ENCODE peak calls at places on chromosome 10, in nine cellular contexts. Z is CD4-positive, CD25-positive, alpha-beta regulatory T cell; L is ovary; T is BE2C; P is cardiac muscle cell; G is transverse colon; W is heart right ventricle; H is H7; K is psoas muscle. C is an unnamed sample.

GRCh38 chr10:109992485-109992884 is 15.3 kb upstream of the ADD3 start:
- DNase-seq in Z (no peak), L (no peak), T (no peak), P (peak; percentile 81), G (no peak), W (no peak), H (no peak), K (no peak), C (no peak)

GRCh38 chr10:110636932-110637557 is 7.1 kb upstream of the RBM20 start:
- DNase-seq in Z (no peak), L (no peak), T (peak; percentile 28), P (no peak), G (no peak), W (peak; percentile 75), H (peak; percentile 19), K (peak; percentile 74), C (no peak)

GRCh38 chr10:132010484-132010883 is 28.8 kb upstream of the BNIP3 start:
- DNase-seq in Z (no peak), L (no peak), T (no peak), P (no peak), G (no peak), W (no peak), H (no peak), K (no peak), C (no peak)

GRCh38 chr10:76127984-76128589 is 696.7 kb downstream of the LRMDA start:
- DNase-seq in Z (no peak), L (peak; percentile 60), T (no peak), P (peak; percentile 19), G (no peak), W (no peak), H (no peak), K (no peak), C (no peak)

GRCh38 chr10:114328278-114328812 is 76.0 kb downstream of the AFAP1L2 start:
- DNase-seq in Z (no peak), L (no peak), T (no peak), P (no peak), G (no peak), W (no peak), H (no peak), K (no peak), C (no peak)

GRCh38 chr10:31836569-31837406 is 91.8 kb downstream of the ARHGAP12 start:
- DNase-seq in Z (no peak), L (no peak), T (peak; percentile 40), P (peak; percentile 62), G (no peak), W (no peak), H (peak; percentile 39), K (no peak), C (no peak)

GRCh38 chr10:112375721-112376577 is 2.0 kb downstream of the ACSL5 start:
- DNase-seq in Z (peak; percentile 36), L (peak; percentile 84), T (no peak), P (peak; percentile 66), G (peak; percentile 69), W (peak; percentile 78), H (no peak), K (peak; percentile 51), C (peak; percentile 82)

GRCh38 chr10:88082806-88083596 is 219.6 kb downstream of the PTEN start:
- DNase-seq in Z (no peak), L (no peak), T (no peak), P (no peak), G (no peak), W (no peak), H (no peak), K (no peak), C (no peak)

GRCh38 chr10:97740613-97741012 is 3.7 kb downstream of the ZFYVE27 start:
- DNase-seq in Z (no peak), L (peak; percentile 1), T (no peak), P (no peak), G (no peak), W (no peak), H (no peak), K (no peak), C (no peak)

GRCh38 chr10:31959461-31960173 is 31.0 kb upstream of the ARHGAP12 start:
- DNase-seq in Z (no peak), L (no peak), T (no peak), P (no peak), G (no peak), W (no peak), H (no peak), K (no peak), C (no peak)

GRCh38 chr10:49143249-49143648 is 9.4 kb upstream of the FAM170B start:
- DNase-seq in Z (no peak), L (no peak), T (no peak), P (no peak), G (no peak), W (no peak), H (peak; percentile 74), K (no peak), C (no peak)

GRCh38 chr10:110723224-110723891 is 79.2 kb downstream of the RBM20 start:
- DNase-seq in Z (no peak), L (no peak), T (no peak), P (no peak), G (no peak), W (no peak), H (no peak), K (no peak), C (no peak)

GRCh38 chr10:22598488-22598887 is 115.9 kb downstream of the PIP4K2A start:
- DNase-seq in Z (no peak), L (no peak), T (no peak), P (no peak), G (no peak), W (no peak), H (no peak), K (no peak), C (no peak)

GRCh38 chr10:22599048-22599561 is 115.3 kb downstream of the PIP4K2A start:
- DNase-seq in Z (no peak), L (no peak), T (no peak), P (peak; percentile 53), G (no peak), W (no peak), H (no peak), K (no peak), C (no peak)

GRCh38 chr10:22601618-22602017 is 112.8 kb downstream of the PIP4K2A start:
- DNase-seq in Z (no peak), L (no peak), T (no peak), P (no peak), G (no peak), W (no peak), H (no peak), K (no peak), C (no peak)

GRCh38 chr10:22599636-22600228 is 114.6 kb downstream of the PIP4K2A start:
- DNase-seq in Z (no peak), L (no peak), T (no peak), P (no peak), G (no peak), W (no peak), H (no peak), K (no peak), C (no peak)

GRCh38 chr10:22600516-22600915 is 113.9 kb downstream of the PIP4K2A start:
- DNase-seq in Z (no peak), L (no peak), T (no peak), P (no peak), G (no peak), W (no peak), H (no peak), K (no peak), C (no peak)
- H3K4me3 ChIP-seq in Z (peak overlapping the region; percentile 45), L (no peak overlapping the region), T (no peak overlapping the region), P (no peak overlapping the region), G (no peak overlapping the region), W (no peak overlapping the region), H (no peak overlapping the region), K (no peak overlapping the region), C (no peak overlapping the region)

GRCh38 chr10:86536294-86536861 is 14.8 kb upstream of the WAPL start:
- DNase-seq in Z (peak; percentile 22), L (no peak), T (no peak), P (no peak), G (peak; percentile 13), W (no peak), H (peak; percentile 90), K (no peak), C (no peak)
- H3K4me3 ChIP-seq in Z (no peak overlapping the region), L (no peak overlapping the region), T (no peak overlapping the region), P (no peak overlapping the region), G (peak overlapping the region; percentile 62), W (peak overlapping the region; percentile 35), H (peak overlapping the region; percentile 22), K (peak overlapping the region; percentile 69), C (peak overlapping the region; percentile 33)

GRCh38 chr10:57786331-57786730 is 481.4 kb downstream of the IPMK start:
- DNase-seq in Z (no peak), L (no peak), T (no peak), P (no peak), G (no peak), W (no peak), H (no peak), K (no peak), C (no peak)
- H3K4me3 ChIP-seq in Z (no peak overlapping the region), L (no peak overlapping the region), T (no peak overlapping the region), P (no peak overlapping the region), G (no peak overlapping the region), W (no peak overlapping the region), H (no peak overlapping the region), K (no peak overlapping the region), C (no peak overlapping the region)

GRCh38 chr10:117535045-117535751 is 7.3 kb upstream of the EMX2 start:
- DNase-seq in Z (no peak), L (peak; percentile 58), T (no peak), P (no peak), G (no peak), W (no peak), H (peak; percentile 80), K (no peak), C (peak; percentile 75)
- H3K4me3 ChIP-seq in Z (no peak overlapping the region), L (peak overlapping the region; percentile 38), T (no peak overlapping the region), P (peak overlapping the region; percentile 28), G (peak overlapping the region; percentile 37), W (peak overlapping the region; percentile 21), H (no peak overlapping the region), K (peak overlapping the region; percentile 55), C (no peak overlapping the region)

GRCh38 chr10:62038609-62039190 is 137.2 kb downstream of the ARID5B start:
- DNase-seq in Z (peak; percentile 62), L (peak; percentile 79), T (peak; percentile 66), P (peak; percentile 87), G (peak; percentile 85), W (peak; percentile 86), H (peak; percentile 57), K (peak; percentile 62), C (peak; percentile 73)

GRCh38 chr10:62037890-62038608 is 136.6 kb downstream of the ARID5B start:
- DNase-seq in Z (no peak), L (no peak), T (no peak), P (no peak), G (no peak), W (no peak), H (no peak), K (no peak), C (no peak)

GRCh38 chr10:62043493-62043938 is 142.0 kb downstream of the ARID5B start:
- DNase-seq in Z (no peak), L (no peak), T (no peak), P (peak; percentile 36), G (no peak), W (no peak), H (no peak), K (no peak), C (no peak)

GRCh38 chr10:62037166-62037831 is 135.8 kb downstream of the ARID5B start:
- DNase-seq in Z (no peak), L (no peak), T (peak; percentile 15), P (peak; percentile 84), G (no peak), W (no peak), H (no peak), K (no peak), C (no peak)

GRCh38 chr10:62040896-62041295 is 139.4 kb downstream of the ARID5B start:
- DNase-seq in Z (no peak), L (no peak), T (no peak), P (no peak), G (no peak), W (no peak), H (no peak), K (no peak), C (no peak)
- H3K4me3 ChIP-seq in Z (peak overlapping the region; percentile 55), L (no peak overlapping the region), T (no peak overlapping the region), P (no peak overlapping the region), G (no peak overlapping the region), W (no peak overlapping the region), H (no peak overlapping the region), K (no peak overlapping the region), C (no peak overlapping the region)

C was measured in left lung.